ENCODE peak calls at places on chromosomes 3 and 15, in nine cellular contexts. O is PC-3; D is tibial artery; X is neural crest cell; J is CD8-positive, alpha-beta T cell; F is foreskin keratinocyte; C is RWPE2; B is endothelial cell of umbilical vein; N is A549. Y is an unnamed sample.
A peak's percentile ranks its signal among the peaks of the same experiment; 100 is the strongest.

GRCh38 chr3:15521573-15521965 is at the start of gene COLQ:
- DNase-seq in O (no peak), D (no peak), X (no peak), J (no peak), F (no peak), C (no peak), B (no peak), N (no peak), Y (peak; percentile 46)

GRCh38 chr3:134795776-134796312 is 784 bp downstream of the EPHB1 start:
- DNase-seq in O (no peak), D (no peak), X (no peak), J (no peak), F (peak; percentile 38), C (no peak), B (no peak), N (no peak), Y (peak; percentile 40)

GRCh38 chr3:46717447-46718231 is at the start of gene PRSS50:
- DNase-seq in O (no peak), D (peak; percentile 62), X (no peak), J (no peak), F (no peak), C (no peak), B (no peak), N (no peak), Y (no peak)

GRCh38 chr3:51391566-51392300 is 648 bp downstream of the RBM15B start:
- DNase-seq in O (peak; percentile 13), D (no peak), X (no peak), J (no peak), F (peak; percentile 27), C (no peak), B (peak; percentile 50), N (no peak), Y (peak; percentile 51)

GRCh38 chr3:13494463-13495350 is 14.6 kb downstream of the HDAC11 start:
- DNase-seq in O (no peak), D (peak; percentile 64), X (peak; percentile 34), J (no peak), F (no peak), C (peak; percentile 39), B (no peak), N (peak; percentile 58), Y (peak; percentile 44)

GRCh38 chr3:186930143-186930638 is at the start of gene ST6GAL1:
- DNase-seq in O (peak; percentile 27), D (peak; percentile 85), X (peak; percentile 57), J (peak; percentile 85), F (peak; percentile 50), C (no peak), B (peak; percentile 93), N (peak; percentile 21), Y (peak; percentile 66)

GRCh38 chr15:90145259-90145658 is 43.0 kb upstream of the IDH2 start:
- DNase-seq in O (no peak), D (no peak), X (no peak), J (no peak), F (no peak), C (no peak), B (no peak), N (no peak), Y (no peak)

GRCh38 chr3:158794936-158795518 is 6.8 kb upstream of the MFSD1 start:
- DNase-seq in O (peak; percentile 68), D (no peak), X (no peak), J (no peak), F (peak; percentile 59), C (no peak), B (peak; percentile 31), N (peak; percentile 39), Y (peak; percentile 77)

GRCh38 chr15:92693922-92694331 is 38.4 kb upstream of the FAM174B start:
- DNase-seq in O (peak; percentile 49), D (no peak), X (peak; percentile 51), J (no peak), F (no peak), C (no peak), B (peak; percentile 69), N (peak; percentile 79), Y (peak; percentile 40)

GRCh38 chr3:66456711-66457173 is 44.1 kb downstream of the LRIG1 start:
- DNase-seq in O (no peak), D (no peak), X (no peak), J (no peak), F (no peak), C (no peak), B (no peak), N (no peak), Y (no peak)

GRCh38 chr15:74314897-74315438 is 52.5 kb downstream of the CYP11A1 start:
- DNase-seq in O (no peak), D (no peak), X (no peak), J (peak; percentile 75), F (no peak), C (no peak), B (no peak), N (no peak), Y (no peak)

GRCh38 chr15:57505056-57505713 is 86.5 kb upstream of the MYZAP start:
- DNase-seq in O (peak; percentile 67), D (no peak), X (no peak), J (no peak), F (peak; percentile 25), C (no peak), B (peak; percentile 45), N (no peak), Y (peak; percentile 36)

GRCh38 chr15:86333819-86334218 is 254.1 kb downstream of the AGBL1 start:
- DNase-seq in O (no peak), D (no peak), X (no peak), J (no peak), F (peak; percentile 76), C (no peak), B (no peak), N (no peak), Y (no peak)

DNA sequence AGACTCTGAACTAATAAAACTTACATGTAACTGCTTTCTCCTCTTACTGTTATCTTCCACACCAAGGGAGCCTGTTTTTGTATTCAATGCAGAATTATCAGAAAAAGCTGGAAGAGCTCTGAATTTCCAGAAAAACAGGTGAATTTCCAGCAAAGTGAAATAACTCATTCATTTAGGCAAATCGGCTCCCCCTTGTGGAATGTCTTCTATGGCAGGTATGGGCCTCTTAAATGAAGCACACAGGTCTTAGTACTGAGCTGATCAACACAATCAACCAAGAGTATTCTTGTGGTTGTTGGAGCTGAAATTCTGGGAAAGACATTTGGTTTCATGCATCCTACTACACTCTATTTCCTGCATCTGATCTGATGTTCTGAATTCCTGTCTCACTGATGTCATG is 31.0 kb upstream of the PTPRG start:
- DNase-seq in O (peak; percentile 44), D (no peak), X (no peak), J (no peak), F (peak; percentile 36), C (no peak), B (peak; percentile 51), N (no peak), Y (peak; percentile 62)
- TF ChIP-seq CTCF in O (peak; percentile 71), D (peak; percentile 38), X (peak; percentile 64), J (no peak), F (peak; percentile 70), C (peak; percentile 69), B (peak; percentile 33), N (peak; percentile 36), Y (peak; percentile 61)

GRCh38 chr15:54502416-54503075 is 524.3 kb downstream of the UNC13C start:
- DNase-seq in O (no peak), D (no peak), X (no peak), J (no peak), F (no peak), C (no peak), B (no peak), N (no peak), Y (no peak)
- TF ChIP-seq CTCF in O (no peak), D (no peak), X (no peak), J (no peak), F (no peak), C (no peak), B (no peak), N (no peak), Y (no peak)

GRCh38 chr3:9944271-9944670 is 7.9 kb downstream of the PRRT3 start:
- DNase-seq in O (no peak), D (no peak), X (no peak), J (no peak), F (no peak), C (peak; percentile 53), B (no peak), N (no peak), Y (no peak)

GRCh38 chr3:9948586-9948985 is 3.6 kb downstream of the PRRT3 start:
- DNase-seq in O (no peak), D (no peak), X (no peak), J (no peak), F (no peak), C (peak; percentile 30), B (no peak), N (no peak), Y (no peak)

GRCh38 chr3:9947025-9947995 is 4.9 kb downstream of the PRRT3 start:
- DNase-seq in O (peak; percentile 95), D (peak; percentile 89), X (peak; percentile 55), J (no peak), F (peak; percentile 59), C (peak; percentile 78), B (peak; percentile 80), N (peak; percentile 87), Y (peak; percentile 74)

GRCh38 chr3:9945358-9945757 is 6.8 kb downstream of the PRRT3 start:
- DNase-seq in O (no peak), D (no peak), X (no peak), J (no peak), F (no peak), C (peak; percentile 12), B (no peak), N (no peak), Y (no peak)

DNA sequence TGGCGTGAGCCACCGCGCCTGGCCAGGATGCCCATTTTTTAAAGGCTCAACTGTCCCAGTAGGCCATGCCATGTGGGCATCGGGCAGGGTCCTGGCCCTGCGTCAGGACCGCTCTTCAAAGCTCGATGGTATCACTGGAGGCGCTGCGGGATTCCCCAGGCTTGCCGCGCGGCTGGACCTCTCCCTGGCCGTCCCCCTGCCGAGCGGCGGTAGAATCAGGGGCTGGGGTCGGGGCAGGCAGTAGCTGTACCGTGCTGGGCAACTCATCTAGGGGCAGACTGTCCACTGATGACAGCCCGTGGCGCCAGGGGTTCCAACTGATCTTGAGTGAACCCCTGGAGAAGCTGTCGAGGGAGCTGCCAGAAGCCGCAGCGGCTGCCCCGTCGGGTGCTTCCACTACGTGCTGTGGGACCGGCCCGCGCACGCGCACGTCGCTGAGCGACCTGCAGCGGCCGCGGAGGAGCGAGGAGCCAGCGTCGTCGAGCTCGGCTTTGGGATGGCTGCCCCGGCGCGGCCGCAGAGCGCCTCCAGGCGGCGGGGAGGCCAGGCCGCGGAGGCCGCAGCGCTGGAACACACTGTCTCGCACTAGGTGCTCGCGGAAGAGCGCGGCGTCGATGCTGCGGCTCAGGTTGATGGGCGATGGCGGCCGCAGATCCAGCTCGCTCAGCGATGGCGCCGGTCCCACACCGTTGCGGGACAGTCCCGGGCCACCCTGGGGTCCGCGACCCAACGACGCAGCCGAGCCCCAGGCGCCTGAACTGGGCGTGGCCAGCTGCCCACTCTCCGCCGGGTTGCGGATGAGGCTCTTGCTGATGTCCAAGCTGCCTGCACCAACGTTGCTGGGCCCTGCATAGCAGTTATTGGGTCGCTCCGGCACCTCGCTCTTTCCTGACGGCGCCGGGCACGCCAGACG is 5.8 kb downstream of the PRRT3 start:
- DNase-seq in O (peak; percentile 96), D (peak; percentile 93), X (peak; percentile 77), J (peak; percentile 90), F (peak; percentile 80), C (peak; percentile 90), B (peak; percentile 94), N (peak; percentile 89), Y (peak; percentile 95)
- TF ChIP-seq CTCF in O (peak; percentile 71), D (peak; percentile 72), X (peak; percentile 74), J (peak; percentile 36), F (peak; percentile 99), C (peak; percentile 89), B (peak; percentile 83), N (peak; percentile 79), Y (peak; percentile 24)

DNA sequence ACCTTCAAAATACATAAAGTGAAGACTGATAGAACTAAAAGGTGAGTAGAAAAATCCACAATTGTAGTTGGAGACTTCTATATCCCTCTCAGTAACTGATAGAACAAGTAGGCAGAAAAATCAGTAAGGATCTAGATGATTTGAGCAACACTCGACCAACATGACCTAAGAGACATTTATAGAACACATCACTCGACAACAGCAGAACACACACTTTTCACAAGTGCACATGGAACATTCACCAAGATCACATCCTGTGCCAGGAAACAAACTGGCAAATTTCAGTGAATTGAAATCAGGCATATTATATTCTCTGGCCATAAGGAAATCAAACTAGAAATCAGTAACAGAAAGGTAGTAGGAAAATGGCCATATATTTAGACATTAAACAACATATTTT is 37.1 kb downstream of the LYSMD4 start:
- DNase-seq in O (no peak), D (no peak), X (no peak), J (no peak), F (no peak), C (no peak), B (peak; percentile 29), N (no peak), Y (no peak)
- TF ChIP-seq CTCF in O (no peak), D (no peak), X (no peak), J (no peak), F (no peak), C (no peak), B (no peak), N (no peak), Y (no peak)

Y was measured in cardiac fibroblast.